ENCODE peak calls at places on chromosomes 1 and 21, in seven cellular contexts. S is astrocyte, U is breast epithelium, M is endodermal cell, R is stomach, L is adrenal gland, V is brain microvascular endothelial cell. D is an unnamed sample.

GRCh38 chr1:171664976-171665375 is 12.5 kb upstream of the MYOC start:
- DNase-seq in M (no peak), U (no peak), V (no peak), S (no peak), L (no peak), R (no peak), D (no peak)

GRCh38 chr1:27487927-27488522 is 1.9 kb downstream of the WASF2 start:
- DNase-seq in L (no peak), V (no peak), M (no peak), R (no peak), U (no peak), S (no peak), D (peak)

GRCh38 chr1:155070721-155071556 is 7.4 kb downstream of the EFNA4 start:
- DNase-seq in R (peak), V (peak), U (no peak), S (peak), M (peak), L (peak), D (peak)

GRCh38 chr1:159088566-159089183 is 12.1 kb upstream of the AIM2 start:
- DNase-seq in L (no peak), V (no peak), M (no peak), S (no peak), R (no peak), U (no peak), D (no peak)

GRCh38 chr1:64320899-64321624 is 117.6 kb downstream of the UBE2U start:
- DNase-seq in M (no peak), L (no peak), S (no peak), R (no peak), V (no peak), U (no peak), D (no peak)

GRCh38 chr1:206002833-206003532 is at the start of gene RAB7B:
- DNase-seq in R (peak), U (no peak), L (peak), M (peak), S (peak), V (peak), D (no peak)

GRCh38 chr1:224539971-224540370 is 76.1 kb upstream of the CNIH3 start:
- DNase-seq in L (no peak), S (peak), V (no peak), U (no peak), R (no peak), M (no peak), D (no peak)

GRCh38 chr1:40032240-40032891 is 8.2 kb upstream of the CAP1 start:
- DNase-seq in L (peak), U (no peak), S (peak), V (peak), M (peak), R (peak), D (peak)

GRCh38 chr1:20699558-20699957 is 18.2 kb downstream of the KIF17 start:
- DNase-seq in R (no peak), V (no peak), U (no peak), M (peak), L (no peak), S (no peak), D (no peak)

GRCh38 chr21:38544681-38545080 is 46.4 kb upstream of the ERG start:
- DNase-seq in S (peak), R (no peak), U (no peak), L (no peak), V (peak), M (no peak), D (no peak)

GRCh38 chr21:37374026-37374425 is 7.5 kb downstream of the DYRK1A start:
- DNase-seq in L (no peak), U (no peak), R (no peak), S (peak), M (no peak), V (peak), D (no peak)

GRCh38 chr1:112956503-112957132 is 622 bp upstream of the SLC16A1 start:
- DNase-seq in R (no peak), V (peak), M (peak), U (no peak), S (no peak), L (no peak), D (peak)

GRCh38 chr1:174654553-174654952 is 206.8 kb downstream of the GPR52 start:
- DNase-seq in S (no peak), U (no peak), L (no peak), R (no peak), M (no peak), V (no peak), D (no peak)

GRCh38 chr1:94702440-94702810 is 117.7 kb upstream of the SLC44A3 start:
- DNase-seq in S (no peak), U (no peak), M (peak), R (no peak), L (peak), V (no peak), D (no peak)
- TF ChIP-seq CTCF in S (no peak), U (no peak), M (no peak), R (no peak), L (no peak), V (no peak), D (no peak)

GRCh38 chr1:212791676-212792395 is at the start of the genes NSL1 and TATDN3:
- DNase-seq in L (peak), M (peak), U (peak), S (peak), V (peak), R (peak), D (peak)

GRCh38 chr1:212791261-212791675 is 309 bp downstream of the NSL1 start:
- DNase-seq in L (no peak), V (peak), R (no peak), M (no peak), S (no peak), U (no peak), D (no peak)

GRCh38 chr1:212792396-212792908 is 758 bp downstream of the TATDN3 start:
- DNase-seq in R (no peak), M (no peak), V (no peak), L (no peak), U (no peak), S (no peak), D (no peak)

GRCh38 chr1:212797681-212798080 is 6.0 kb downstream of the TATDN3 start:
- DNase-seq in V (peak), R (no peak), S (no peak), L (no peak), M (no peak), U (no peak), D (no peak)

GRCh38 chr1:212794561-212795014 is 2.9 kb downstream of the TATDN3 start:
- DNase-seq in R (no peak), S (no peak), V (no peak), U (no peak), L (no peak), M (no peak), D (peak)
- H3K4me3 ChIP-seq in R (no peak), S (no peak), V (no peak), U (no peak), L (no peak), M (no peak), D (peak)

GRCh38 chr1:11342677-11343076 is 69.7 kb downstream of the UBIAD1 start:
- DNase-seq in U (no peak), R (no peak), S (no peak), M (peak), V (no peak), L (no peak), D (no peak)
- TF ChIP-seq CTCF in U (no peak), R (no peak), S (no peak), M (peak), V (no peak), L (no peak), D (no peak)

GRCh38 chr1:94821636-94822305 is 1.6 kb downstream of the SLC44A3 start:
- DNase-seq in M (no peak), L (no peak), R (no peak), S (no peak), V (no peak), U (no peak), D (no peak)
- H3K4me3 ChIP-seq in M (no peak), L (no peak), R (peak), S (no peak), V (no peak), U (no peak), D (no peak)

DNA sequence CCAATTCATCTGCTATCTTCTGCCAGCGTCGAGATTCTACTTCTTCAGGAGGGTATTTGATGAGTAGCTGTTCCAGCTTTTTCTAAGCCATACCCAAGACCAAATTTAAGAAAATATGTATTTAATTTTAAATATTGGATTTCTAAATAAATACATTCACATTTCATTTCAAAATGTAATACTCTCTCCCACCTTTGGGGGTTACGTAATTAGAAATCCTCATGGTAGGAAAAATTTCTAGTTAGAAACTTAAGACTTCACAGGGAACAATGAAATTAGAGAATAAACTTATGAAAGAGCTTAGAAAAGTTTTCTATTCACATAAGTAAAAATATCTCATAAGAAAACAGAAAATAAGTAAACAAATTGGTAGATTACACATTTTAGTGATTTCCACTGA is 102.9 kb downstream of the ZZZ3 start:
- DNase-seq in R (no peak), S (no peak), L (no peak), M (no peak), U (no peak), V (no peak), D (no peak)
- TF ChIP-seq CTCF in R (no peak), S (no peak), L (no peak), M (peak), U (no peak), V (no peak), D (no peak)

GRCh38 chr21:36069713-36070573 is at the start of gene CBR1:
- DNase-seq in M (peak), U (peak), S (peak), R (peak), V (peak), L (peak), D (peak)
- H3K4me3 ChIP-seq in M (peak), U (peak), S (peak), R (peak), V (peak), L (peak), D (peak)